ENCODE peak calls at places on chromosomes 13 and 19, in ten cellular contexts. One of them, this sample, is unnamed.

GRCh38 chr13:99218969-99219368 is 18.3 kb downstream of the UBAC2 start:
- DNase-seq in colonic mucosa: no peak
- DNase-seq in CD8-positive, alpha-beta T cell: peak
- DNase-seq in tibial artery: no peak
- DNase-seq in fibroblast of lung: no peak
- DNase-seq in heart right ventricle: no peak
- DNase-seq in thoracic aorta: no peak
- DNase-seq in naive thymus-derived CD4-positive, alpha-beta T cell: peak
- DNase-seq in Peyer's patch: no peak
- DNase-seq in endodermal cell: no peak
- DNase-seq in this sample: no peak

GRCh38 chr13:30708541-30708940 is 26.8 kb upstream of the ALOX5AP start:
- DNase-seq in colonic mucosa: no peak
- DNase-seq in CD8-positive, alpha-beta T cell: no peak
- DNase-seq in tibial artery: no peak
- DNase-seq in fibroblast of lung: peak
- DNase-seq in heart right ventricle: no peak
- DNase-seq in thoracic aorta: no peak
- DNase-seq in naive thymus-derived CD4-positive, alpha-beta T cell: no peak
- DNase-seq in Peyer's patch: no peak
- DNase-seq in endodermal cell: no peak
- DNase-seq in this sample: no peak

GRCh38 chr13:99214232-99214631 is 13.6 kb downstream of the UBAC2 start:
- DNase-seq in colonic mucosa: no peak
- DNase-seq in CD8-positive, alpha-beta T cell: peak
- DNase-seq in tibial artery: no peak
- DNase-seq in fibroblast of lung: no peak
- DNase-seq in heart right ventricle: no peak
- DNase-seq in thoracic aorta: no peak
- DNase-seq in naive thymus-derived CD4-positive, alpha-beta T cell: peak
- DNase-seq in Peyer's patch: no peak
- DNase-seq in endodermal cell: no peak
- DNase-seq in this sample: no peak

GRCh38 chr19:17026041-17026658 is 460 bp downstream of the CPAMD8 start:
- DNase-seq in colonic mucosa: no peak
- DNase-seq in CD8-positive, alpha-beta T cell: peak
- DNase-seq in tibial artery: no peak
- DNase-seq in fibroblast of lung: no peak
- DNase-seq in heart right ventricle: no peak
- DNase-seq in thoracic aorta: no peak
- DNase-seq in naive thymus-derived CD4-positive, alpha-beta T cell: no peak
- DNase-seq in Peyer's patch: no peak
- DNase-seq in endodermal cell: peak
- DNase-seq in this sample: no peak

GRCh38 chr19:41702208-41702651 is 6.2 kb upstream of the CEACAM5 start:
- DNase-seq in colonic mucosa: no peak
- DNase-seq in CD8-positive, alpha-beta T cell: no peak
- DNase-seq in tibial artery: no peak
- DNase-seq in fibroblast of lung: peak
- DNase-seq in heart right ventricle: no peak
- DNase-seq in thoracic aorta: no peak
- DNase-seq in naive thymus-derived CD4-positive, alpha-beta T cell: no peak
- DNase-seq in Peyer's patch: no peak
- DNase-seq in endodermal cell: peak
- DNase-seq in this sample: no peak

GRCh38 chr19:45128109-45128508 is 32.7 kb downstream of the NKPD1 start:
- DNase-seq in colonic mucosa: no peak
- DNase-seq in CD8-positive, alpha-beta T cell: no peak
- DNase-seq in tibial artery: no peak
- DNase-seq in fibroblast of lung: no peak
- DNase-seq in heart right ventricle: no peak
- DNase-seq in thoracic aorta: no peak
- DNase-seq in naive thymus-derived CD4-positive, alpha-beta T cell: no peak
- DNase-seq in Peyer's patch: no peak
- DNase-seq in endodermal cell: no peak
- DNase-seq in this sample: no peak

GRCh38 chr13:41182231-41182630 is 12.1 kb downstream of the KBTBD7 start:
- DNase-seq in colonic mucosa: no peak
- DNase-seq in CD8-positive, alpha-beta T cell: no peak
- DNase-seq in tibial artery: no peak
- DNase-seq in fibroblast of lung: no peak
- DNase-seq in heart right ventricle: no peak
- DNase-seq in thoracic aorta: no peak
- DNase-seq in naive thymus-derived CD4-positive, alpha-beta T cell: no peak
- DNase-seq in Peyer's patch: no peak
- DNase-seq in endodermal cell: no peak
- DNase-seq in this sample: no peak

GRCh38 chr13:62482351-62482750 is 1066.7 kb upstream of the PCDH20 start:
- DNase-seq in colonic mucosa: no peak
- DNase-seq in CD8-positive, alpha-beta T cell: no peak
- DNase-seq in tibial artery: no peak
- DNase-seq in fibroblast of lung: peak
- DNase-seq in heart right ventricle: no peak
- DNase-seq in thoracic aorta: no peak
- DNase-seq in naive thymus-derived CD4-positive, alpha-beta T cell: no peak
- DNase-seq in Peyer's patch: no peak
- DNase-seq in endodermal cell: no peak
- DNase-seq in this sample: no peak

DNA sequence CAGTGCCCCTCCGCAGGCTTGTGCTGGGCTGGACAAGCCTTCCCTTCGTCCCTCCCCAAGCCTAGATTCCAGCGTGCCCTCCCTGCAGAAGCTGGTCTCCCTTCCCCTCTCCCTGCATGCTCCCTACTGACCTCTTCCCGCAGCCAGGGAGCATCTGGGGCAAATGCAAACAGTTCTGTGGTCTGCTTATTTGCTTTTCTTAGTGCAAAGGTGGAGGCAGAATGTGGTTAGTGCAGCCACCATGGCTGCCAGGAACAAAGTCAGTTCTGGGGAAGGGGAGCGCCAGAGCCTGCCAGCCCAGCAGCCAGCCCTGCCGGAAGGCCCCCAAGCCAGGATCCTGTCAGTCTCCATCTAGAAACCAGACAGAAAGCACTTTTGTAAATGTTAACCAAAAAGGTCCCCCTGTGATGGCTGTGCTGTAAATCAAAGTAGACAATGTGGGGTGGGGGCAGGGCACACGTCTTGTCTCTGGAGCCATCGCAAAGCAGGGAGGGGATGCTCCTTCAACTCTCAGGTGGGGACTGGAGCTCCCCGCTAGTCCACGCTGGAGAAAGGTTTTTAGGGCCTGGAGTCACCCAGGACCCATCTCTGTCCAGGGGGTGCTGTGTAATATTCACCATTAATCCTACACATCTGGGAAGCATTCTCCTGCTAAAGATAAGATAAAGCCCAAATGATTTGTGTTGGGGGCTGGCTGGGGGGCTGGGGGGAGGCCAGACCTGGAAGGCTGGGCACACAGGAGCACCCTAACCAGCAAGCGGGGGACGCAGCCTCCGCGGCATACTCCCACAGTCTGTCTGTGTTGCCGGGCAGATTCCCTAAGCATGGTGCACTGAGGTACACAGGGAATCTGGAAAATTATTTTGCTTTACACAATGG is 30.9 kb downstream of the SERP2 start:
- DNase-seq in colonic mucosa: peak
- DNase-seq in CD8-positive, alpha-beta T cell: no peak
- DNase-seq in tibial artery: no peak
- DNase-seq in fibroblast of lung: no peak
- DNase-seq in heart right ventricle: no peak
- DNase-seq in thoracic aorta: no peak
- DNase-seq in naive thymus-derived CD4-positive, alpha-beta T cell: no peak
- DNase-seq in Peyer's patch: no peak
- DNase-seq in endodermal cell: peak
- DNase-seq in this sample: no peak
- H3K27ac ChIP-seq in colonic mucosa: peak
- H3K27ac ChIP-seq in CD8-positive, alpha-beta T cell: no peak
- H3K27ac ChIP-seq in tibial artery: no peak
- H3K27ac ChIP-seq in fibroblast of lung: no peak
- H3K27ac ChIP-seq in heart right ventricle: no peak
- H3K27ac ChIP-seq in thoracic aorta: no peak
- H3K27ac ChIP-seq in naive thymus-derived CD4-positive, alpha-beta T cell: no peak
- H3K27ac ChIP-seq in Peyer's patch: peak
- H3K27ac ChIP-seq in endodermal cell: peak
- H3K27ac ChIP-seq in this sample: no peak

GRCh38 chr19:1569997-1570396 is 1.9 kb upstream of the MEX3D start:
- DNase-seq in colonic mucosa: no peak
- DNase-seq in CD8-positive, alpha-beta T cell: no peak
- DNase-seq in tibial artery: no peak
- DNase-seq in fibroblast of lung: no peak
- DNase-seq in heart right ventricle: no peak
- DNase-seq in thoracic aorta: no peak
- DNase-seq in naive thymus-derived CD4-positive, alpha-beta T cell: no peak
- DNase-seq in Peyer's patch: no peak
- DNase-seq in endodermal cell: no peak
- DNase-seq in this sample: no peak

GRCh38 chr19:1566392-1567115 is 1.6 kb downstream of the MEX3D start:
- DNase-seq in colonic mucosa: peak
- DNase-seq in CD8-positive, alpha-beta T cell: no peak
- DNase-seq in tibial artery: peak
- DNase-seq in fibroblast of lung: peak
- DNase-seq in heart right ventricle: peak
- DNase-seq in thoracic aorta: no peak
- DNase-seq in naive thymus-derived CD4-positive, alpha-beta T cell: no peak
- DNase-seq in Peyer's patch: peak
- DNase-seq in endodermal cell: peak
- DNase-seq in this sample: peak

GRCh38 chr19:1567848-1568227 is 287 bp downstream of the MEX3D start:
- DNase-seq in colonic mucosa: no peak
- DNase-seq in CD8-positive, alpha-beta T cell: no peak
- DNase-seq in tibial artery: no peak
- DNase-seq in fibroblast of lung: no peak
- DNase-seq in heart right ventricle: no peak
- DNase-seq in thoracic aorta: no peak
- DNase-seq in naive thymus-derived CD4-positive, alpha-beta T cell: no peak
- DNase-seq in Peyer's patch: no peak
- DNase-seq in endodermal cell: no peak
- DNase-seq in this sample: no peak

GRCh38 chr19:1567116-1567847 is 843 bp downstream of the MEX3D start:
- DNase-seq in colonic mucosa: peak
- DNase-seq in CD8-positive, alpha-beta T cell: no peak
- DNase-seq in tibial artery: no peak
- DNase-seq in fibroblast of lung: no peak
- DNase-seq in heart right ventricle: no peak
- DNase-seq in thoracic aorta: no peak
- DNase-seq in naive thymus-derived CD4-positive, alpha-beta T cell: no peak
- DNase-seq in Peyer's patch: peak
- DNase-seq in endodermal cell: peak
- DNase-seq in this sample: peak

DNA sequence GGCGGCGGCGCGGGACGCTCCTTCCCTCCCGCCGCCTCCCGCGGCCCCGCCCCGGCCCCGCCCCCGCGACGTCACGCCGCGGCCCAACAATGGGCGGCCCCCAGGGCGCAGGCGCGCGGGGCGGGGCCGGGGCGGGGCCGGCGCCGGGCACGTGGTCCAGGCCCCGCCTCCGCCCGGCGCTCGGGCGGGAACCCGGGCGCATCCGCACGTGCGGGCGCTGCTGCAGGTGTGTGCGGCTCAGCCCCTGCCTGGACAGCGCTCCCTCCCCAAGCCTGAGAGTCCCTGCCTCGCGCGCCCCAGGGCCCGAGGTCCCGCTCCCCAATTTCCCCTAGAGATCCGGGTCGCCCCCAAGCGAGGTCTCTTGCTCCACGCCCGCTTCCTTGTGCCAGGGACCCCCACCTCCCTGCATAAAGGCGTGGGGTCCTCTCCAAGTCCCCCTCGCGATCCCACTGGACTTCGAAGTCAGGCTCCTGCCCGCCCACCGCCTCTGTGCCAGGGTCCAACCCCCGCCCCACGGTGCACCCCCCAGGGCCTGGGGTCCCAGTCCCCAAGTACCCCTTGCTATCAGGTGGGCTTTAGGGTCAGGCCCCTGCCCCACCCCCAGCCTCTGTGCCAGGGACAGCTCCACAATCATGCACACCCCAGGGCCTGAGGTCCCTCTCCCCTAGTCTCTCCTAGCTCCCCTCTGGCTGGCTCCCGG is at the start of gene MEX3D:
- DNase-seq in colonic mucosa: peak
- DNase-seq in CD8-positive, alpha-beta T cell: peak
- DNase-seq in tibial artery: peak
- DNase-seq in fibroblast of lung: peak
- DNase-seq in heart right ventricle: peak
- DNase-seq in thoracic aorta: no peak
- DNase-seq in naive thymus-derived CD4-positive, alpha-beta T cell: peak
- DNase-seq in Peyer's patch: peak
- DNase-seq in endodermal cell: peak
- DNase-seq in this sample: peak
- H3K4me3 ChIP-seq in colonic mucosa: peak
- H3K4me3 ChIP-seq in CD8-positive, alpha-beta T cell: peak
- H3K4me3 ChIP-seq in tibial artery: peak
- H3K4me3 ChIP-seq in fibroblast of lung: peak
- H3K4me3 ChIP-seq in heart right ventricle: peak
- H3K4me3 ChIP-seq in thoracic aorta: peak
- H3K4me3 ChIP-seq in naive thymus-derived CD4-positive, alpha-beta T cell: no peak
- H3K4me3 ChIP-seq in Peyer's patch: peak
- H3K4me3 ChIP-seq in endodermal cell: peak
- H3K4me3 ChIP-seq in this sample: peak

DNA sequence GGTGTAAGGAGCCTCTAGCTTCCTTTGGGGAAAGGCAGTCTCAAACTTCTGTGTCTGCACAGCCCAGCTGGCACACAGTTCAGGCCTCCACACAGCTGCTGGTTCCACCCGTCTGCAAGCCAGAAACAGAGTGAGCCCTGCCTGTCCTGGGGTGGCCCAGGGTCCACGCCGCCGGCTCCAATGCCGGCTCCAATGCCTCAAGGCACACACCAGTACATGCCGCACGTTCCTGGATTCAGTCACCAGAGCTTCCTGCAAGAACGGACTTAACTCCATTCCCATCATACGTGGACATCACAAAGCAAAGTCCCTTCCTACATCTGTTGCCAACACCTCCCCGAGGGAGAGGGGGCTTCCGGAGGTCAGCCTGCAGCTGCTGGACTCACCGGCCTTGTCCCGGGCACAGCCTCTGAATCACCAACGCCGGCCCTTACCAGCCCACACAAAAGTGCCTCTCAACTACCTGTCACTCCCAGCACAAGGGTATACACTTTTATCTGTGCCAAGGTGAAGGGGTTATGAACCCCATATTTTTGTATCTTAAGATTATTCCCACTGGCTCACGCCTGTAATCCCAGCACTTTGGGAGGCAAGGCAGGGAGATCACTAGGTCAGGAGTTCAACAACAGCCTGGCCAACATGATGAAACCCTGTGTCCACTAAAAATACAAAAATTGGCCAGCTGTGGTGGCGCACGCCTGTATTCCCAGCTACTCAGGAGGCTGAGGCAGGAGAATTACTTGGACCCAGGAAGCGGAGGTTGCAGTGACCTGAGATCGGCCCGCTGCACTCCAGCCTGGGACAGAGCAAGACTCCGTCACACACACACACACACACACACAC is 8.4 kb downstream of the SH3GL1 start:
- DNase-seq in colonic mucosa: no peak
- DNase-seq in CD8-positive, alpha-beta T cell: no peak
- DNase-seq in tibial artery: no peak
- DNase-seq in fibroblast of lung: peak
- DNase-seq in heart right ventricle: peak
- DNase-seq in thoracic aorta: no peak
- DNase-seq in naive thymus-derived CD4-positive, alpha-beta T cell: no peak
- DNase-seq in Peyer's patch: no peak
- DNase-seq in endodermal cell: no peak
- DNase-seq in this sample: peak
- H3K27ac ChIP-seq in colonic mucosa: peak
- H3K27ac ChIP-seq in CD8-positive, alpha-beta T cell: no peak
- H3K27ac ChIP-seq in tibial artery: peak
- H3K27ac ChIP-seq in fibroblast of lung: peak
- H3K27ac ChIP-seq in heart right ventricle: peak
- H3K27ac ChIP-seq in thoracic aorta: peak
- H3K27ac ChIP-seq in naive thymus-derived CD4-positive, alpha-beta T cell: peak
- H3K27ac ChIP-seq in Peyer's patch: peak
- H3K27ac ChIP-seq in endodermal cell: peak
- H3K27ac ChIP-seq in this sample: peak

DNA sequence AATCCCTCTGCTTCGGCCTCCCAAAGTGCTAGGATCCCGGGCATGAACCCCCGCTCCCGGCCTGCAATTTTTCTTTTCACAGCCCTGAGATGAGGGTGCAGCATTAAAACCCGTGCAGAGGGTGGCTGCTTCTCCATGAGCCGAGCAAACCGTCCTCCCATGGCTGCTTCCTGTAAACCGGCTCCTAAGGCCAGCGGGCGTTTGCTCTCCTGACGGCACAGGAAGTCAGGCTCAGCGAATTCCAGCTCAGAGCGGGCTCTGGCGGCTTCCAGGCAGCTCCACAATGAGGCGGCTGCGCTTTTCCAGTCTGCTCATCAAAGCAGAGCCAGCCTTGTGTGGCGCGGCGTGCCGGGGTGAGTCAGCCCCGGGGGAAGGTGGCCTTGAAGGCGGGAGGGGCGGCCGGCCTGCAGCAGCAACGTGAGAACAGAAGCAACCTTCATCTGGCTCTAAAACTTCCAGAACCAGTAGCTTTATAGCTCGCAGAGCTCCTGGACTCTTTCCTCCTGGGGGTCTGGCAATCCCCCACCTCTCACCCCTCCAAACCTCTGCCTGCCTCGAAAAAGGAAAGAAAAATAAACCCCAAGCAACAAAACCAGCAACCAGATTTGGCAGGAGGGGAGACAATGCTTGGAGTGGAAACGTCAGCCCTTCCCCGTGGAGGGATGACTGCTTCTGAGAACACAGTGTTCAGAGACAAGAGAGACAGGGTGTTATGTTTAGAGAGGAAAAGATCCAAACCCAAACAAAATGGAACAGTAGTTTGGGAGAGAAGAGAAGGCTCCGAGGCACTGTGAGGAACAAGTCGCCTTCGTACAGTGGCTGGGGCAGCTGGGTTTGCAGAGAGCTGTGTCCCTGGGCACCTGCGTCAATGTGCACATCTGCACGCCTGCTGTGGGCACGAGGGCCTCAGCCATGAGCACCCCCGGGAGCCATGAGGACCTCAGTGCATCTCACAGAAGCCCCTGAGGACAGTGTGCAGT is 67.8 kb downstream of the GADD45B start:
- DNase-seq in colonic mucosa: peak
- DNase-seq in CD8-positive, alpha-beta T cell: peak
- DNase-seq in tibial artery: peak
- DNase-seq in fibroblast of lung: peak
- DNase-seq in heart right ventricle: peak
- DNase-seq in thoracic aorta: peak
- DNase-seq in naive thymus-derived CD4-positive, alpha-beta T cell: peak
- DNase-seq in Peyer's patch: peak
- DNase-seq in endodermal cell: peak
- DNase-seq in this sample: peak
- H3K4me3 ChIP-seq in colonic mucosa: peak
- H3K4me3 ChIP-seq in CD8-positive, alpha-beta T cell: peak
- H3K4me3 ChIP-seq in tibial artery: peak
- H3K4me3 ChIP-seq in fibroblast of lung: peak
- H3K4me3 ChIP-seq in heart right ventricle: peak
- H3K4me3 ChIP-seq in thoracic aorta: peak
- H3K4me3 ChIP-seq in naive thymus-derived CD4-positive, alpha-beta T cell: peak
- H3K4me3 ChIP-seq in Peyer's patch: peak
- H3K4me3 ChIP-seq in endodermal cell: no peak
- H3K4me3 ChIP-seq in this sample: no peak